ENCODE peak calls at places on chromosomes 2 and 18, in five cellular contexts. H is HFFc6, I is dorsolateral prefrontal cortex, B is tibial artery, L is upper lobe of left lung. S is an unnamed sample.

GRCh38 chr2:240594511-240595380 is 8.2 kb downstream of the CAPN10 start:
- DNase-seq in H (no peak), I (no peak), B (no peak), L (no peak), S (no peak)

GRCh38 chr2:24711881-24712280 is 81.3 kb downstream of the PTRHD1 start:
- DNase-seq in H (peak), I (no peak), B (no peak), L (no peak), S (no peak)

GRCh38 chr2:39703473-39703872 is 37.8 kb downstream of the TMEM178A start:
- DNase-seq in H (no peak), I (no peak), B (no peak), L (no peak), S (no peak)

GRCh38 chr2:102618452-102619413 is 620 bp upstream of the SLC9A2 start:
- DNase-seq in H (no peak), I (no peak), B (no peak), L (peak), S (peak)

GRCh38 chr2:235729182-235729929 is 235.5 kb downstream of the AGAP1 start:
- DNase-seq in H (no peak), I (no peak), B (no peak), L (no peak), S (no peak)

GRCh38 chr2:236366406-236366805 is 102.2 kb upstream of the ASB18 start:
- DNase-seq in H (no peak), I (no peak), B (no peak), L (no peak), S (no peak)

GRCh38 chr2:221533299-221533698 is 38.8 kb downstream of the EPHA4 start:
- DNase-seq in H (no peak), I (no peak), B (no peak), L (no peak), S (no peak)

GRCh38 chr18:3689091-3689490 is 239.1 kb downstream of the TGIF1 start:
- DNase-seq in H (no peak), I (no peak), B (no peak), L (no peak), S (no peak)

GRCh38 chr2:123738643-123739042 is 286.4 kb upstream of the CNTNAP5 start:
- DNase-seq in H (no peak), I (no peak), B (no peak), L (no peak), S (no peak)

GRCh38 chr18:79479761-79480161 is 84.0 kb downstream of the NFATC1 start:
- DNase-seq in H (no peak), I (no peak), B (no peak), L (no peak), S (no peak)

GRCh38 chr2:128321421-128321775 is 2.7 kb upstream of the HS6ST1 start:
- DNase-seq in H (no peak), I (peak), B (no peak), L (peak), S (no peak)

GRCh38 chr2:47056875-47057731 is 98.0 kb downstream of the STPG4 start:
- DNase-seq in H (no peak), I (no peak), B (peak), L (peak), S (peak)

GRCh38 chr2:84840306-84840705 is 40.6 kb downstream of the TRABD2A start:
- DNase-seq in H (peak), I (no peak), B (no peak), L (no peak), S (no peak)

GRCh38 chr18:40882468-40882867 is 1072.6 kb upstream of the PIK3C3 start:
- DNase-seq in H (no peak), I (no peak), B (no peak), L (no peak), S (no peak)

GRCh38 chr2:231482806-231483391 is 18.6 kb upstream of the NCL start:
- DNase-seq in H (peak), I (peak), B (peak), L (peak), S (peak)

GRCh38 chr2:33673937-33674336 is 74.8 kb upstream of the FAM98A start:
- DNase-seq in H (no peak), I (no peak), B (no peak), L (no peak), S (peak)

GRCh38 chr2:190598621-190599020 is 50.3 kb upstream of the NAB1 start:
- DNase-seq in H (no peak), I (no peak), B (no peak), L (no peak), S (no peak)

GRCh38 chr18:70709124-70709523 is 420.3 kb downstream of the SOCS6 start:
- DNase-seq in H (no peak), I (no peak), B (no peak), L (no peak), S (no peak)

GRCh38 chr2:43158259-43158880 is 68.0 kb downstream of the ZFP36L2 start:
- DNase-seq in H (peak), I (no peak), B (peak), L (peak), S (no peak)

GRCh38 chr18:49225160-49225559 is 235.3 kb downstream of the DYM start:
- DNase-seq in H (peak), I (no peak), B (no peak), L (no peak), S (no peak)

GRCh38 chr2:218885981-218886447 is 5.4 kb downstream of the WNT10A start:
- DNase-seq in H (no peak), I (no peak), B (no peak), L (no peak), S (peak)

GRCh38 chr18:49898421-49898820 is 85.1 kb upstream of the ACAA2 start:
- DNase-seq in H (peak), I (no peak), B (peak), L (no peak), S (peak)

GRCh38 chr2:28329184-28329583 is 63.5 kb upstream of the FOSL2 start:
- DNase-seq in H (no peak), I (no peak), B (no peak), L (no peak), S (no peak)
- TF ChIP-seq CTCF in H (no peak), I (no peak), B (no peak), L (no peak), S (no peak)

DNA sequence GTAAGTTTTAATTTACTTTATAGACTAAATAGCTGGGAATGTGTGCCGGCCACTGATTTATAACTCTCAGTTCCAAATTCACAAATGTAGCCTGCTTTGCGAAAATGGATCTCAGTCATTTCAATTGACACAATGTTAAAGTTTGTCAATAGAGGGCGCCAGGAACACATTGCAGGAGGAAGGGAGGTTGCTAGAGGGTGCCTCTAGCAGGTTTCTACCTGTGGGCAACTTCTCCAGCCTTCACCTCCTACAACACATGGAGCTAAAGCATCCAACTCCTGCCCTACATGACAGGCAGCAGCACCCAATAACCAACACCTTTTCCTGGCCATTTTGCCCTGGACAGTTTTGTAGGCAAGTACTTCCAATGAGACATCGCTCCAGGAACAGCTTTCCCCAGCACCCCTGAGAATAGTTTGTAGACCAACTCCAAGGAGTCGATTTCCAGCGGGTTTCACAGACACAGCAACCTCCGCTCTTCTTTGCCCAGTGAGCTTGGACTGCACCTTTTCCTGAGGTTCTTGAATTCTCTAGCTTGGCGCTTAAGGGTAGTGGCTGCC is 784.8 kb upstream of the CDH2 start:
- DNase-seq in H (peak), I (no peak), B (no peak), L (no peak), S (no peak)
- TF ChIP-seq CTCF in H (peak), I (peak), B (no peak), L (no peak), S (peak)

DNA sequence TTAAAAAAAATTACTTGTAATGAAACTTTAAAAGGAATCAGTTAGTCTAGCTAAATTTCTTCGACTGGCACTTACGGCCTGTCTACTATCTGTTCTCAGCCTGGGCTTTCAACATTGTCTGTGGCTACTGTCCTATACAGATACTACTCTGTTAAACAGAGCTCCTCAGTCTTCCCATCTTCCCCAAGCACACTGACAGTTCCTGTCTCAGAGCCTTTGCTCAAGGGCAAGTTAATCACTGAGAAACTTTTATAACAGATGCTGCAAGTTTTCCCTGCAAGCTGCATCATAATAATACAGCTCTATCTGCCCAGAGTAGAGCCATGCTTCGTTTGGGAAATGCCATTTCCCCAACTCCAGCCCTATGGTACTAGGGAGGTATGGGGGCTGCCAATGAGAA is 11.3 kb upstream of the YPEL5 start:
- DNase-seq in H (no peak), I (no peak), B (no peak), L (no peak), S (no peak)
- TF ChIP-seq CTCF in H (no peak), I (no peak), B (no peak), L (no peak), S (no peak)

DNA sequence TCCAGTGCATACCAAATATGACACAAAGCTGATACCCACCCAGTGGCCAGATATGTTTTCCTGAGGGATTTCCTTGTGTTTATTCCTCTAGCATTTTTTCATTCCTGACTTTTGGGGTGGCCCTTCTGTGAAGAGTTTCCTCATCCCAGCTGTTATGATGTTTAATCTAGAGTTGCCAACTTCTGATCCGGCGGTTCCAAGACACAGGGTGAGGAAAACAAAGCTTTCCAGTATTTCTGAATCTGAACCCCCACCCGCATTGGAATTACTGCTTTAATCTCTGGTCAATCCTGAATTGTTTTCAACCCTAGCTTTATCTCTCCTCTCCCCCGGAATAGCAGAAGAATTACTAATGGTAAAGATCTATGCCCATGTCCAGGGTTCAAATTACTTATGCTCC is 39.2 kb upstream of the PNPT1 start:
- DNase-seq in H (no peak), I (no peak), B (no peak), L (no peak), S (no peak)
- TF ChIP-seq CTCF in H (no peak), I (no peak), B (no peak), L (no peak), S (no peak)

GRCh38 chr2:238706673-238707072 is 141.2 kb upstream of the TWIST2 start:
- DNase-seq in H (no peak), I (no peak), B (no peak), L (no peak), S (no peak)
- TF ChIP-seq CTCF in H (peak), I (no peak), B (peak), L (no peak), S (no peak)

GRCh38 chr18:48020337-48021250 is 90.1 kb upstream of the SMAD2 start:
- DNase-seq in H (no peak), I (no peak), B (no peak), L (peak), S (no peak)
- TF ChIP-seq CTCF in H (peak), I (no peak), B (no peak), L (no peak), S (no peak)

GRCh38 chr2:61887684-61888303 is 662 bp downstream of the CCT4 start:
- DNase-seq in H (peak), I (no peak), B (no peak), L (no peak), S (no peak)
- TF ChIP-seq CTCF in H (no peak), I (no peak), B (no peak), L (no peak), S (no peak)

GRCh38 chr2:121838561-121838960 is 83.1 kb downstream of the TSN start:
- DNase-seq in H (no peak), I (no peak), B (no peak), L (no peak), S (no peak)

GRCh38 chr2:121837596-121837995 is 82.1 kb downstream of the TSN start:
- DNase-seq in H (no peak), I (no peak), B (no peak), L (no peak), S (no peak)

DNA sequence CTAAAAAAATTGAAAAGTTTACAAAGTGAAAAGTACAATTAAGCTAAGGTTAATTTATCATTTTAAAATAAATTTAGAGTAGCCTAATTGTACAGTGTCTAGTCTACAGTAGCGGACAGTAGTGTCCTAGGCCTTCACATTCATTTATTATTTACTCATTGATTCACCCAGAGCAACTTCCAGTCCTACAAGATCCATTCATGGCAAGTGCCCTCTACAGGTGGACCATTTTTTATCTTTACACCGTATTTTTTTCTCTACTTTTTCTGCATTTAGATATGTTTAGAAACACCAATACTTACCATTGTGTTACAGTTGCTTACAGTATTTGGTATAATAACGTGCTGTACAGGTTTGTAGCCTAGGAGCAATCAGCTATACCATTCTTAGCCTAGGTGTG is 84.1 kb downstream of the TSN start:
- DNase-seq in H (no peak), I (no peak), B (no peak), L (no peak), S (no peak)
- TF ChIP-seq CTCF in H (peak), I (no peak), B (no peak), L (no peak), S (no peak)

DNA sequence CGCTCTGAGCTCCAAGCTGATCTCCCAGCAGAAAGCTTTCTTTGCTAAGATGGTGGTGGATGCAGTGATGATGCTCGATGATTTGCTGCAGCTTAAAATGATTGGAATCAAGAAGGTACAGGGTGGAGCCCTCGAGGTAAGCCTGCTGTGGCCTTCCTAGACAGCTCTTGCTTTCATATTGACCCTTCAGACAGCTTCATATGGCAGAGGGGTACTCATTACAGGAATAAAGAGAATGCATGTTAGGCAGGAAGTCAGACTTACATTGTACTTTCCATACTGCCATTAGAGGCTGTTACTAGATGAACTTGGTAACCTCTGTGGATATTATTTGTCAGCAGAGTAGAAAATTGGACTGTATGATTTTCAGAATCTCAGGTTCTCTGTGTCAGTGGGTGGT is 10.5 kb downstream of the CCT7 start:
- DNase-seq in H (no peak), I (no peak), B (no peak), L (no peak), S (no peak)
- TF ChIP-seq CTCF in H (no peak), I (no peak), B (no peak), L (no peak), S (no peak)

DNA sequence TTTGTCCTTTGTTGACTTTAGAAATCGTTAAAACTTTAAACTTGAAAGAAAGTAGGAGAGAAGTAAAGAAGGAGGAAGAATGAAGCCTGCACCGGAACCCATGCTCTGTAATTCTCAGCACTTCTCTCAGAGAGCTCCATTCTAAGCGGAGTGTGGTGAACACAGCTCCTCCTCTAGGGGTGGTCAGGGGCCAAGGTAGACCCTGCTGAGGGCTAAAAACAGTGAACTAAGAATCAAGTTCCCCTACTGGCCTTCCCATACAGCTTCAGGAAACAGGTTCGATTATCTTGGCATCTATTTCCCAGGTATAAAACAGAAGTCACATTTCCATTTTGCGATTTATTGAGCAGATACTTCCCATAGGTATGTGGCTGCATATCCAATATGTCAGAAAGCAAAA is 92.7 kb upstream of the ASAP2 start:
- DNase-seq in H (no peak), I (no peak), B (no peak), L (no peak), S (no peak)
- TF ChIP-seq CTCF in H (peak), I (no peak), B (no peak), L (no peak), S (no peak)

S was measured in GM20000.